ENCODE peak calls at places on chromosomes 2 and 18, in ten cellular contexts. C is pancreas, Y is transverse colon, T is thyroid gland, I is WERI-Rb-1, K is uterus, V is MM.1S, D is fibroblast of the aortic adventitia, R is foreskin fibroblast, N is heart right ventricle. B is an unnamed sample.

GRCh38 chr18:45386256-45386655 is 229.0 kb upstream of the SLC14A2 start:
- DNase-seq in K (no peak), T (peak; percentile 23), I (peak; percentile 41), R (peak; percentile 50), D (peak; percentile 49), V (peak; percentile 10), Y (peak; percentile 24), N (peak; percentile 20), C (no peak), B (peak; percentile 26)

GRCh38 chr2:26521054-26521912 is 43.4 kb upstream of the OTOF start:
- DNase-seq in D (no peak), C (no peak), V (peak; percentile 9), R (peak; percentile 27), T (peak; percentile 36), N (no peak), Y (peak; percentile 21), I (peak; percentile 87), K (no peak), B (peak; percentile 31)

GRCh38 chr2:170461875-170462274 is 253.3 kb upstream of the SP5 start:
- DNase-seq in T (no peak), V (no peak), I (no peak), C (no peak), Y (no peak), N (no peak), K (no peak), D (no peak), R (no peak), B (no peak)

GRCh38 chr2:166410828-166411472 is 35.2 kb upstream of the SCN9A start:
- DNase-seq in N (no peak), K (no peak), Y (no peak), T (no peak), R (peak; percentile 96), C (no peak), I (no peak), V (no peak), D (peak; percentile 94), B (no peak)

GRCh38 chr2:129901754-129902415 is 77.6 kb upstream of the RAB6C start:
- DNase-seq in V (no peak), Y (no peak), D (no peak), I (no peak), R (no peak), K (no peak), C (no peak), N (no peak), T (no peak), B (no peak)

GRCh38 chr18:48687694-48688042 is 148.8 kb downstream of the CTIF start:
- DNase-seq in C (no peak), D (no peak), Y (no peak), V (no peak), R (no peak), K (no peak), I (no peak), N (no peak), T (no peak), B (no peak)

GRCh38 chr18:68033466-68033865 is 516.9 kb upstream of the DSEL start:
- DNase-seq in D (peak; percentile 63), R (no peak), I (no peak), T (no peak), N (no peak), Y (no peak), C (no peak), K (no peak), V (no peak), B (no peak)

GRCh38 chr2:143489135-143489534 is 359.9 kb downstream of the ARHGAP15 start:
- DNase-seq in T (no peak), C (no peak), Y (no peak), K (no peak), D (peak; percentile 93), I (no peak), R (peak; percentile 52), V (no peak), N (no peak), B (no peak)

DNA sequence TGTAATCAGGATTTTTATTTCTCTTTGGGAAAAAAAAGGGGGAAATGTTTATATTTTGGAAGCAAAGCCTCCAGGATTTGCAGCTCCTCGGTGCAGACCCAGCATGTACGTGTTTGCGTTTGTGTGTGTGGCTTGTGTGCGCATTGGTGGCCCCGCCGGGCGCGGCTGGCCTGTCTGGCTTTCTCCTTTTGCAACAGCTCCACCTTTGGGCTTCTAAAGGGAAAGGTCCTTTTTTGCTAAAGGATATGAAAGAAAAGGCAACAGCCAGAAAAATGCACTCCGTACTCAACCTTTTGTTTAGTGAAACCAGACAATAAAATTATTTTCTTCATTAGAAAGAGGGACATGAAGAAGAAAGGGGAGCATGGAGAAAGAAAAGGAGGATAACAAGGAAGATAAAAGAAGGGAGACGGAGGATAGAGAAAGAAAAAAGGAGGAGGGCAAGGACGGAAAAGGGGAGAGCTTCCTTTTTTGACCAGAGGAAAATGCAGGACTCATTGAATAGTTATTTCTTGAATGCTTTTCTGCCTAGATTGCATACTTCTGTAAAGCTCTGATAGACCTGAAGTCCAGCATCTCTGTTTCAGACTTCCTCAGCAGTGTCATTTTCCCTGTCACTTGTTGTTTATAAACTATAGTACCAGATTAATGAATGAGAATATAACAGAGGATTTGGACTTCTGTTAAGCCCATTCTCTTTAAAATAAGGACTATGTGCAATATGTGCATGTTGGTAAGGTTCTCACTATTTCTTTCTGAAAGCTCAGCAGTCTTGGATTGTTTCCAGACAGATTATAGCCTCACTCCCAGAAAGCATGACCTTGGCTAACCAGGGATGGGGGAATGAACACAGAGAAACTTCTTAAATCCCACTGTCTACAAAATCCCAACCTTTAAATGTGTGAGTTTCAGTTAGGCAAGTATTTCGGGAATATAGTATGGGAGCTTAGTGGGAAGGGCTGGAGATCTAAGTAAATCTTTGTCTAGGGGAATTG is 563.1 kb upstream of the PIK3C3 start:
- DNase-seq in Y (peak; percentile 16), I (peak; percentile 73), V (peak; percentile 22), T (peak; percentile 40), C (peak; percentile 28), N (peak; percentile 54), D (peak; percentile 5), R (peak; percentile 56), K (no peak), B (peak; percentile 12)
- H3K4me3 ChIP-seq in Y (peak overlapping the region; percentile 27), I (peak overlapping the region; percentile 44), V (no peak overlapping the region), T (no peak overlapping the region), C (no peak overlapping the region), N (peak overlapping the region; percentile 29), D (no peak overlapping the region), R (peak overlapping the region; percentile 49), K (no peak overlapping the region), B (no peak overlapping the region)

DNA sequence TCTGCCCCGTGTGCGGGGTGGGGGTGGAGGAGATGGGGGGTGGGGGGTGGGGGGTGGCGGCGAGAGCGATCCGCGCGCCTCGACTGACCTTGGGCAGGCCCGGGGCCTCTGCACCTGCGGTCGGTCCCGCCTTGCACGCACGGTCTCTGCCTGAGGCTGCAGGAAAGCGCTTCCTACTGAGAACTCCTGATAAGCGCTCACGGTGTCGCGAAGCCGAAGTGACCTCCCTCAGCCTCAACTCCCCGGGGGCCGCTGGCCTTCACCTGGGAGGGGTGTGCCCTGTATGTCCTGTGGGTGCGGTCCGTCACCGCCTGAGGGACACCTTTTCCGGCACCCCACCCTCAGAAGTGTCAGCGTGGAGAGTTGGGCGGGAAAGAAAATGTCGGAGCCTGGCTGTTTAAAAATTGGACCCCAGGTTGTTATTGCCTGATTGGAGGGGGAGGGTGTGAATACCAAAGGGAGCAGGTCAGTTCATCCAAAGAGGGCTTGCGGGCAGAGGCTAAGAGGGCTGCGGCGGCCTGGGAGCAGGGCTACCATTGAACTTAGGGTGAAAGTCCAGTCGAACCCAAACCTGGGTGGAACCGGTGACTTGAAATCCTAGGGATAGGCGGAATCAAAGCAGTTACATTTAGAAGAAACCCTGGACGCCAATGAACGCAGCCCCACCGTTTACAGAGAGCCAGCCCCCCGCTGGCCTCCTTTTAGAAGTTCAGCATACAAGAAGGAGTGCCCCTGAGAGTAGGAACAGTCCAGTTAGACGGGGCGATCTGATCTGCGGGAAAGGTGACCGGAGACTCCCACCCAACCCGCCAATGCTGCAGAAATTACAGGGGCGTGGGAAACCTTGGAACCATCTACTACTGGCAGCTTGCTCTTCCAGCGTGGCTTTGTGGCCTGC is 1.2 kb downstream of the MAL start:
- DNase-seq in D (no peak), V (no peak), Y (no peak), R (no peak), T (peak; percentile 57), K (no peak), I (no peak), N (no peak), C (no peak), B (no peak)
- TF ChIP-seq CTCF in D (no peak), V (no peak), Y (no peak), R (no peak), T (no peak), K (no peak), I (no peak), N (no peak), C (no peak), B (no peak)

GRCh38 chr2:217847106-217847505 is 155.7 kb downstream of the TNS1 start:
- DNase-seq in R (no peak), C (no peak), N (no peak), T (no peak), I (no peak), V (no peak), Y (no peak), K (no peak), D (no peak), B (no peak)

GRCh38 chr2:217849576-217849975 is 153.2 kb downstream of the TNS1 start:
- DNase-seq in R (no peak), D (no peak), K (no peak), Y (no peak), N (no peak), V (no peak), T (no peak), I (no peak), C (peak; percentile 45), B (no peak)

GRCh38 chr2:217847552-217848350 is 155.0 kb downstream of the TNS1 start:
- DNase-seq in N (no peak), Y (no peak), I (no peak), V (no peak), K (no peak), D (no peak), T (no peak), R (no peak), C (peak; percentile 62), B (no peak)

GRCh38 chr2:217848351-217848957 is 154.3 kb downstream of the TNS1 start:
- DNase-seq in Y (no peak), V (no peak), K (no peak), D (no peak), R (no peak), T (no peak), C (peak; percentile 59), I (no peak), N (no peak), B (no peak)

GRCh38 chr2:217849154-217849553 is 153.6 kb downstream of the TNS1 start:
- DNase-seq in I (no peak), K (no peak), R (no peak), V (no peak), C (no peak), N (no peak), D (peak; percentile 23), T (no peak), Y (no peak), B (no peak)
- H3K4me3 ChIP-seq in I (no peak overlapping the region), K (no peak overlapping the region), R (no peak overlapping the region), V (no peak overlapping the region), C (no peak overlapping the region), N (no peak overlapping the region), D (no peak overlapping the region), T (no peak overlapping the region), Y (no peak overlapping the region), B (no peak overlapping the region)

GRCh38 chr2:35409762-35410161 is 945.8 kb upstream of the CRIM1 start:
- DNase-seq in I (no peak), R (no peak), D (no peak), V (no peak), K (no peak), C (no peak), N (no peak), Y (no peak), T (no peak), B (no peak)

GRCh38 chr2:35410431-35411061 is 945.0 kb upstream of the CRIM1 start:
- DNase-seq in I (peak; percentile 70), N (peak; percentile 47), D (peak; percentile 18), Y (peak; percentile 42), C (peak; percentile 63), K (peak; percentile 19), T (peak; percentile 64), R (no peak), V (peak; percentile 66), B (peak; percentile 65)

DNA sequence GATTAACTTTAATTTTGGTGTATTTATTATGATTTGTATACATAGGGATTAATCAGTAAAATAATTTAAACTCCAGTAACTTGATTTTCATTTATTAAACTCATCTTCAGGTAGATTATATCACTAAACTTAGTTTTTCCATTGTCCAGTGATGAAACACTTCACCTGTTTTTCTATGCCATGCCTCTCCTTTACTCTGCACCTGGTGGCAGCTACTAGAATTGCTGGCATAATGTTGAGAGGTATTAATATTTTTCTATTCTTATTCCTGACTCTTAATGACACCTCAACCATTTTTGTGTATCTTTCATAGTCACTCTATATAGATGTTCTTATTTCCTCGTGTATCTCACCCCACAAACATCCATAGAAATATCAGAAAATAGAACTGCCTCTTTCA is 940.3 kb upstream of the CRIM1 start:
- DNase-seq in R (no peak), K (no peak), Y (no peak), D (no peak), N (no peak), I (no peak), C (no peak), T (no peak), V (no peak), B (no peak)
- TF ChIP-seq CTCF in R (no peak), K (no peak), Y (no peak), D (peak; percentile 30), N (no peak), I (peak; percentile 9), C (no peak), T (no peak), V (no peak), B (peak; percentile 10)

B was measured in GM12865.